ENCODE peak calls at places on chromosome 5, in six cellular contexts. I is HCT116, Y is HepG2, D is H1, H is SK-N-SH, Q is K562. P is an unnamed sample.

GRCh38 chr5:153445875-153446567 is 44.4 kb upstream of the GRIA1 start:
- DNase-seq in I (no peak), Y (no peak), D (no peak), H (peak; percentile 19), Q (no peak), P (no peak)

GRCh38 chr5:36300927-36301540 is 668 bp downstream of the RANBP3L start:
- DNase-seq in I (no peak), Y (no peak), D (no peak), H (no peak), Q (no peak), P (no peak)

GRCh38 chr5:141681695-141682641 is at the start of gene ARAP3:
- DNase-seq in I (peak; percentile 40), Y (peak; percentile 9), D (no peak), H (peak; percentile 91), Q (peak; percentile 88), P (no peak)

GRCh38 chr5:109478830-109479229 is 69.1 kb upstream of the PJA2 start:
- DNase-seq in I (no peak), Y (no peak), D (no peak), H (no peak), Q (no peak), P (no peak)

GRCh38 chr5:80318212-80318611 is 1.6 kb upstream of the SPZ1 start:
- DNase-seq in I (no peak), Y (no peak), D (no peak), H (peak; percentile 42), Q (no peak), P (no peak)

GRCh38 chr5:175478008-175478383 is 364 bp upstream of the SFXN1 start:
- DNase-seq in I (no peak), Y (no peak), D (no peak), H (no peak), Q (peak; percentile 42), P (no peak)

GRCh38 chr5:170200876-170201275 is 31.9 kb upstream of the C5orf58 start:
- DNase-seq in I (no peak), Y (no peak), D (no peak), H (no peak), Q (no peak), P (no peak)

GRCh38 chr5:173764321-173765029 is 123.7 kb upstream of the CPEB4 start:
- DNase-seq in I (peak; percentile 94), Y (peak; percentile 88), D (no peak), H (no peak), Q (peak; percentile 81), P (no peak)

GRCh38 chr5:123265551-123265950 is 157.7 kb downstream of the CEP120 start:
- DNase-seq in I (no peak), Y (no peak), D (no peak), H (no peak), Q (no peak), P (no peak)

GRCh38 chr5:103360475-103360874 is 101.9 kb downstream of the MACIR start:
- DNase-seq in I (no peak), Y (no peak), D (no peak), H (no peak), Q (no peak), P (no peak)

GRCh38 chr5:68848086-68848485 is 245.7 kb upstream of the SLC30A5 start:
- DNase-seq in I (no peak), Y (no peak), D (no peak), H (no peak), Q (no peak), P (no peak)

GRCh38 chr5:173767580-173768266 is 120.4 kb upstream of the CPEB4 start:
- DNase-seq in I (no peak), Y (peak; percentile 35), D (no peak), H (no peak), Q (no peak), P (no peak)

GRCh38 chr5:39352170-39352569 is 12.1 kb downstream of the C9 start:
- DNase-seq in I (no peak), Y (no peak), D (no peak), H (no peak), Q (no peak), P (no peak)

GRCh38 chr5:38830521-38831051 is 15.2 kb upstream of the OSMR start:
- DNase-seq in I (no peak), Y (peak; percentile 96), D (no peak), H (no peak), Q (no peak), P (no peak)

GRCh38 chr5:90174236-90174635 is 235.3 kb downstream of the CETN3 start:
- DNase-seq in I (no peak), Y (no peak), D (no peak), H (no peak), Q (no peak), P (no peak)

GRCh38 chr5:3778000-3778570 is 182.5 kb downstream of the IRX1 start:
- DNase-seq in I (no peak), Y (no peak), D (no peak), H (no peak), Q (no peak), P (no peak)

GRCh38 chr5:66494437-66494836 is 101.8 kb upstream of the MAST4 start:
- DNase-seq in I (no peak), Y (no peak), D (peak; percentile 27), H (no peak), Q (peak; percentile 14), P (no peak)

GRCh38 chr5:1886634-1887399 is 4.1 kb upstream of the IRX4 start:
- DNase-seq in I (no peak), Y (no peak), D (no peak), H (no peak), Q (no peak), P (no peak)

GRCh38 chr5:69468631-69469030 is 24.0 kb upstream of the OCLN start:
- DNase-seq in I (no peak), Y (no peak), D (no peak), H (no peak), Q (no peak), P (peak; percentile 52)

GRCh38 chr5:73278693-73279092 is 105.7 kb downstream of the TMEM174 start:
- DNase-seq in I (no peak), Y (peak; percentile 10), D (no peak), H (no peak), Q (no peak), P (no peak)

GRCh38 chr5:130365956-130366355 is 461.7 kb downstream of the CHSY3 start:
- DNase-seq in I (no peak), Y (no peak), D (no peak), H (no peak), Q (no peak), P (no peak)

GRCh38 chr5:168929656-168930055 is 350.5 kb upstream of the PANK3 start:
- DNase-seq in I (no peak), Y (no peak), D (no peak), H (no peak), Q (no peak), P (no peak)

GRCh38 chr5:74130141-74130897 is 504.3 kb downstream of the ARHGEF28 start:
- DNase-seq in I (no peak), Y (no peak), D (no peak), H (no peak), Q (no peak), P (no peak)

GRCh38 chr5:45038366-45038987 is 229.7 kb downstream of the MRPS30 start:
- DNase-seq in I (peak; percentile 55), Y (peak; percentile 14), D (no peak), H (peak; percentile 14), Q (peak; percentile 14), P (no peak)

GRCh38 chr5:32572778-32573480 is 12.4 kb upstream of the SUB1 start:
- DNase-seq in I (no peak), Y (no peak), D (no peak), H (no peak), Q (no peak), P (peak; percentile 91)

GRCh38 chr5:167777746-167778145 is 513.7 kb upstream of the WWC1 start:
- DNase-seq in I (no peak), Y (no peak), D (no peak), H (no peak), Q (no peak), P (no peak)

GRCh38 chr5:308672-309271 is 12.7 kb upstream of the AHRR start:
- DNase-seq in I (no peak), Y (no peak), D (no peak), H (peak; percentile 39), Q (peak; percentile 34), P (no peak)

GRCh38 chr5:123610665-123611406 is 98.9 kb downstream of the CSNK1G3 start:
- DNase-seq in I (peak; percentile 54), Y (peak; percentile 54), D (no peak), H (peak; percentile 23), Q (peak; percentile 42), P (peak; percentile 17)

GRCh38 chr5:31232273-31232888 is 38.9 kb downstream of the CDH6 start:
- DNase-seq in I (peak; percentile 7), Y (peak; percentile 48), D (peak; percentile 2), H (peak; percentile 36), Q (peak; percentile 39), P (no peak)

DNA sequence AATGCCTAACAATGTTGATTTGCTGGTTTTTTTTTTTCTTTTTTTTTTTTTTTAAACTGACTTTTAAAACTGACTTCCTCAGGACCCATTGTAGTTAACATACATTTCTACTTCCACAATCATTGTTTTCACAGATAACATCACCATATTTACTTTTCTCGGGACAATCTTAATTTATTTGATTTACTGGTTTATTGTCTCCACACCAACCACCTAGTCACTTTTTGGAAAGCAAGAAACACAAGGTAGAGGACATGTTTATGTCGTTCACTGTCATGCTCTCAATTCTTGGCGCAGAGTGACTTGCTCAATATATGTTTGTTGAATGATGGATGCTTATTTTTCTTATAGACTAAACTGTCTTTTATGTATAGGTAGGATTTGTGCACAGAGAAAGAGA is 2280.7 kb downstream of the MAT2B start:
- DNase-seq in I (no peak), Y (no peak), D (no peak), H (no peak), Q (no peak), P (no peak)
- H2AFZ ChIP-seq in I (no peak overlapping the region), Y (no peak overlapping the region), D (no peak overlapping the region), H (no peak overlapping the region), Q (no peak overlapping the region), P (no peak overlapping the region)

DNA sequence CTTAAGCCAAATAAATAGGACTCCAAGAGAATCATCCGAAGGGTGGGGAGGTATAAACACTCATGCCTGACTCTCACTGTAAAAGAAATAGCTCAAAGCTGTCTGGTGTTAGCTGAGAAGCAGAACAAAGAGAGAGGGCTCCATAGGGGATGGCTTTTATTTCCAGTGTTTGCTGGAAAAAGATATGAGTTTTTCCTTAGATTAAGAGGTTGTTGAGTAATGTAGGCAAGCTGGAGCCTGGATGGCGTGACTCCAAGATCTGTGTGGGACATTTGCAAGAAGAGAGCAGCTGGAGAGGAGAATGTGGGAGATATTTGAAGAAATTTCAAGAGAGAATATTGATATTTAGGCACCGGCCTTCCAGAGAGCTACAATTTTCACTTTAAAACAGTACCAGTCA is 793.7 kb upstream of the RGMB start:
- DNase-seq in I (no peak), Y (no peak), D (no peak), H (no peak), Q (no peak), P (no peak)
- TF ChIP-seq SIN3A in I (no peak), Y (no peak), D (no peak), H (no peak), Q (no peak), P (no peak)

DNA sequence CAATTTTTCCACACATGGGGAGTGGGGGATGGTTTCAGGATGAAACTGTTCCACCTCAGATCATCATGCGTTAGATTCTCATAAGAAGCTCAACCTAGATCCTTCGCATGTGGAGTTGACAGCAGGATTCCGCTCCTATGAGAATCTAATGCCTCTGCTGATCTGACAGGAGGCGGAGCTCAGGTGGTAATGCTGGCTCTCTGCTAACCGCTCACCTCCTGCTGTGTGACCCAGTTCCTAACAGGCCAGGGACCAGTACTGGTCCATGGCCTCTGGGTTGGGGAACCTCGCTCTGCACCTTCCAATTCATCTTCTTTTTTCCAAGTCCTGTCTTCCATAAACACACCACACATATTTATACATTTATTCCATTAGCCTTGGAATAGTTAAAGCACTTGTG is 33.0 kb downstream of the POU5F2 start:
- DNase-seq in I (no peak), Y (no peak), D (no peak), H (no peak), Q (no peak), P (no peak)
- H2AFZ ChIP-seq in I (no peak overlapping the region), Y (no peak overlapping the region), D (no peak overlapping the region), H (no peak overlapping the region), Q (no peak overlapping the region), P (no peak overlapping the region)

GRCh38 chr5:110851357-110851756 is 112.5 kb downstream of the SLC25A46 start:
- DNase-seq in I (no peak), Y (no peak), D (no peak), H (no peak), Q (no peak), P (no peak)
- TF ChIP-seq SIN3A in I (no peak), Y (no peak), D (no peak), H (no peak), Q (no peak), P (no peak)